ENCODE peak calls at places on chromosomes 1 and 21, in four cellular contexts. F is PC-3, X is PC-9, K is neural progenitor cell. R is an unnamed sample.

GRCh38 chr1:229243638-229244037 is 27.3 kb upstream of the RAB4A start:
- DNase-seq in X (no peak), K (no peak), F (no peak), R (no peak)

GRCh38 chr21:43707462-43707861 is 11.5 kb upstream of the PDXK start:
- DNase-seq in X (no peak), K (no peak), F (no peak), R (no peak)

GRCh38 chr1:167630568-167631385 is 745 bp downstream of the RCSD1 start:
- DNase-seq in K (no peak), X (no peak), F (no peak), R (peak; percentile 90)

GRCh38 chr1:3679799-3680453 is 27.6 kb downstream of the TP73 start:
- DNase-seq in F (no peak), X (no peak), K (no peak), R (no peak)

GRCh38 chr21:33968082-33968997 is 52.7 kb upstream of the ATP5PO start:
- DNase-seq in X (no peak), K (peak; percentile 34), F (peak; percentile 90), R (no peak)

GRCh38 chr1:172585348-172585747 is 52.4 kb downstream of the SUCO start:
- DNase-seq in K (no peak), X (no peak), F (peak; percentile 75), R (no peak)

GRCh38 chr1:40703316-40703715 is 11.8 kb downstream of the NFYC start:
- DNase-seq in K (no peak), X (peak; percentile 24), F (peak; percentile 28), R (no peak)

GRCh38 chr1:46041551-46041950 is 90.9 kb downstream of the PIK3R3 start:
- DNase-seq in K (no peak), X (no peak), F (no peak), R (peak; percentile 54)

GRCh38 chr1:31714442-31715096 is 10.8 kb upstream of the COL16A1 start:
- DNase-seq in F (peak; percentile 57), X (peak; percentile 36), K (peak; percentile 88), R (peak; percentile 47)

GRCh38 chr1:239169276-239169675 is 217.1 kb upstream of the CHRM3 start:
- DNase-seq in X (no peak), K (no peak), F (peak; percentile 97), R (peak; percentile 49)

GRCh38 chr1:155897746-155898145 is 13.4 kb downstream of the RIT1 start:
- DNase-seq in K (no peak), F (no peak), X (no peak), R (no peak)

GRCh38 chr21:36744560-36745231 is 45.8 kb downstream of the SIM2 start:
- DNase-seq in F (no peak), X (no peak), K (no peak), R (no peak)

GRCh38 chr1:155177192-155177917 is 3.7 kb downstream of the TRIM46 start:
- DNase-seq in F (peak; percentile 66), X (peak; percentile 79), K (no peak), R (no peak)

GRCh38 chr1:26690157-26690556 is 5.7 kb upstream of the ARID1A start:
- DNase-seq in K (no peak), X (no peak), F (no peak), R (no peak)

GRCh38 chr1:217089239-217090014 is 366.2 kb upstream of the ESRRG start:
- DNase-seq in X (no peak), K (peak; percentile 63), F (peak; percentile 82), R (peak; percentile 79)

GRCh38 chr1:208785629-208786028 is 541.4 kb upstream of the PLXNA2 start:
- DNase-seq in F (no peak), X (no peak), K (no peak), R (no peak)

GRCh38 chr1:190144650-190145049 is 333.0 kb downstream of the BRINP3 start:
- DNase-seq in F (no peak), K (no peak), X (no peak), R (no peak)

GRCh38 chr21:37532868-37533780 is 166.6 kb downstream of the DYRK1A start:
- DNase-seq in K (no peak), X (peak; percentile 77), F (peak; percentile 86), R (no peak)

GRCh38 chr21:14527690-14528652 is 18.1 kb downstream of the SAMSN1 start:
- DNase-seq in K (no peak), F (no peak), X (no peak), R (no peak)
- H3K4me2 ChIP-seq in K (no peak overlapping the region), F (peak overlapping the region; percentile 17), X (no peak overlapping the region), R (no peak overlapping the region)

GRCh38 chr1:52580283-52580682 is 21.9 kb upstream of the GPX7 start:
- DNase-seq in K (no peak), F (no peak), X (no peak), R (no peak)

GRCh38 chr1:52585474-52585873 is 16.7 kb upstream of the GPX7 start:
- DNase-seq in X (no peak), F (no peak), K (no peak), R (no peak)

GRCh38 chr1:52579415-52579814 is 22.8 kb upstream of the GPX7 start:
- DNase-seq in F (no peak), K (no peak), X (no peak), R (no peak)

GRCh38 chr1:52588027-52588426 is 14.1 kb upstream of the GPX7 start:
- DNase-seq in X (no peak), F (no peak), K (no peak), R (no peak)

GRCh38 chr1:52582116-52582696 is 20.0 kb upstream of the GPX7 start:
- DNase-seq in X (no peak), K (no peak), F (no peak), R (no peak)
- H3K4me3 ChIP-seq in X (no peak overlapping the region), K (no peak overlapping the region), F (no peak overlapping the region), R (no peak overlapping the region)

GRCh38 chr1:1356166-1356795 is 2.1 kb downstream of the MXRA8 start:
- DNase-seq in X (no peak), K (no peak), F (no peak), R (no peak)
- H3K4me2 ChIP-seq in X (no peak overlapping the region), K (no peak overlapping the region), F (no peak overlapping the region), R (no peak overlapping the region)

GRCh38 chr1:145859491-145860159 is 744 bp upstream of the PIAS3 start:
- DNase-seq in X (peak; percentile 90), K (peak; percentile 93), F (peak; percentile 94), R (peak; percentile 90)
- H3K4me3 ChIP-seq in X (peak overlapping the region; percentile 93), K (peak overlapping the region; percentile 95), F (peak overlapping the region; percentile 79), R (peak overlapping the region; percentile 90)

GRCh38 chr1:9902060-9902452 is 8.0 kb downstream of the CTNNBIP1 start:
- DNase-seq in F (no peak), X (no peak), K (no peak), R (no peak)
- H3K4me2 ChIP-seq in F (no peak overlapping the region), X (no peak overlapping the region), K (no peak overlapping the region), R (no peak overlapping the region)

GRCh38 chr1:50368179-50369007 is 54.9 kb downstream of the DMRTA2 start:
- DNase-seq in K (peak; percentile 63), X (peak; percentile 23), F (peak; percentile 23), R (peak; percentile 26)
- H3K4me3 ChIP-seq in K (no peak overlapping the region), X (no peak overlapping the region), F (no peak overlapping the region), R (no peak overlapping the region)

GRCh38 chr1:114145504-114146160 is 8.0 kb downstream of the SYT6 start:
- DNase-seq in F (no peak), K (no peak), X (no peak), R (no peak)
- H3K4me2 ChIP-seq in F (no peak overlapping the region), K (peak overlapping the region; percentile 40), X (no peak overlapping the region), R (no peak overlapping the region)